ENCODE peak calls at places on chromosomes 2 and 18, in four cellular contexts. L, X, B and G are unnamed samples.

GRCh38 chr2:46528880-46529279 is 49.5 kb downstream of the TMEM247 start:
- DNase-seq in L (no peak), X (no peak), B (no peak), G (no peak)

GRCh38 chr2:199765646-199766045 is 85.3 kb downstream of the FTCDNL1 start:
- DNase-seq in L (no peak), X (no peak), B (no peak), G (no peak)

GRCh38 chr18:21053127-21053526 is 58.5 kb downstream of the ROCK1 start:
- DNase-seq in L (no peak), X (peak), B (no peak), G (no peak)

GRCh38 chr18:52588916-52589315 is 248.9 kb downstream of the DCC start:
- DNase-seq in L (no peak), X (peak), B (no peak), G (no peak)

GRCh38 chr2:205811387-205811786 is 129.1 kb downstream of the NRP2 start:
- DNase-seq in L (no peak), X (peak), B (no peak), G (no peak)

GRCh38 chr2:147198651-147199171 is 646.1 kb upstream of the ACVR2A start:
- DNase-seq in L (no peak), X (no peak), B (no peak), G (no peak)

GRCh38 chr18:33802955-33803354 is 224.9 kb downstream of the ASXL3 start:
- DNase-seq in L (no peak), X (no peak), B (no peak), G (no peak)

GRCh38 chr18:3595282-3596273 is 145.6 kb downstream of the TGIF1 start:
- DNase-seq in L (peak), X (peak), B (peak), G (peak)

GRCh38 chr18:44732604-44733003 is 51.9 kb downstream of the SETBP1 start:
- DNase-seq in L (no peak), X (no peak), B (no peak), G (no peak)

GRCh38 chr2:236305964-236306605 is 41.9 kb upstream of the ASB18 start:
- DNase-seq in L (no peak), X (no peak), B (no peak), G (no peak)

GRCh38 chr2:236311286-236311685 is 47.1 kb upstream of the ASB18 start:
- DNase-seq in L (no peak), X (no peak), B (no peak), G (no peak)

GRCh38 chr2:236306825-236307540 is 42.8 kb upstream of the ASB18 start:
- DNase-seq in L (no peak), X (no peak), B (no peak), G (no peak)

GRCh38 chr2:236308855-236309668 is 44.9 kb upstream of the ASB18 start:
- DNase-seq in L (no peak), X (no peak), B (no peak), G (no peak)

DNA sequence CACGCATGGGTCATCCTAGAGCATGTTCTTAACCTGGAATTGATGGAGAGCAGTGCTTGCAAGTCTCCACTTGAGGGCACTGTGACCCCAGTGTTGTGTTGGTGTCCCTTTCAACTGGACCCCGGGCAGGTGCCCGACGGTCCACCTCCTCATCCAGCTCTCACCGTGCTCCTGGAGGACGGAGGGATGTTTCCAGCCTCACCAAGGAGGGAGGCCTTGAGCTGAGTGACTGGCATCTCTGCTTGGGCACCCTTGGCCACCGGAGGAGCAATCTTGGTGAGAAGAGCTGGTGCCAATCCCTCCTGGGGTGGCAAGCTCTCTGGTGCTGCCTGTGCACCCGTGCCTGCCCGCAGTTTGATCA is 45.4 kb upstream of the ASB18 start:
- DNase-seq in L (peak), X (no peak), B (peak), G (no peak)
- TF ChIP-seq FOS in L (no peak), X (no peak), B (no peak), G (no peak)

GRCh38 chr18:7633171-7633570 is 66.1 kb downstream of the PTPRM start:
- DNase-seq in L (no peak), X (no peak), B (no peak), G (no peak)

GRCh38 chr18:7630731-7631442 is 63.8 kb downstream of the PTPRM start:
- DNase-seq in L (no peak), X (no peak), B (no peak), G (no peak)

GRCh38 chr18:7629416-7629815 is 62.3 kb downstream of the PTPRM start:
- DNase-seq in L (no peak), X (no peak), B (no peak), G (peak)

GRCh38 chr18:7635948-7636347 is 68.8 kb downstream of the PTPRM start:
- DNase-seq in L (no peak), X (no peak), B (no peak), G (no peak)

DNA sequence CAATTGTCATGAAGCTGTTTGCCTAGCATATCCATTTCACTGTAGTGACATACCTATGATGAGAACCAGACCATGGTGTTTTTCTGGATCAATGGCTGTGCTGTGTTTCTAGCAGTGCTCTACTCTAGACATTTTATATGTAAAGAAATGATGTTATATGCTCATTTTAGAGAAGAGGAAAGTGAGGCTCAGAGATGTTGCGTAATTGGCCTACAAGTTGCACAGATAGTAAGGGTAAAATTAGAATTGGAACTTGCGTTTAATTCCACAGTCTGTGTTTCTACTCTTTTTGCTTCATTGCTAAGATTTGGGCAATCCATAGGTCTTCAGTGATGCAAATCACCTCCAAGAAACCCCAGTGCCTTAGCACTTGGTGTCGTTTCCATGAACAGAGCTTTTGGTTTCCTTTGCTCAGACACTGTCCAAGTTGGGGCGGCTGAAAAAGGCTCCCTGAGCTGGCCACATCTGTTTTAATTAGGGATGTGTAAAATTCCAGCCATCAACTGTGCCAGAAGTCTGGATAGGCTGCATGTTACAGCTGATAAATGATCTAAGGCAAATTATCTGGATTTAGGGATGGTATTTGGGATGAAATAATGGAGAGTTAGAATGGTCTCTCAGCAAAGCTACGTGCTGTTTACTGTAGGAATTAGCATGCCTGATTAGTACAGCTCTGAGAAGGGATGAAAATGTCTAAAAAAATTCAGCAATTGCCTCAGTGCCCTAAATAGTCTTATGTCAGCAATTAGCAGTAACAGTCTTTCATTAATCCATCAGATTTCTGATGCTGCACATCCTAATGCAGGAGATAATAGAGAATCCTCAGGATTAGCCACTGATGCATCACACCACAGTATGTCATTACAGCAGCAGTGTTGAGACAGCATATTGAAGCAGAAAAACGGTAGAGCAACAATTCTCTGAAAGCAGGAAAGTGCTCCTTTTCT is 65.3 kb downstream of the PTPRM start:
- DNase-seq in L (no peak), X (no peak), B (no peak), G (no peak)
- TF ChIP-seq FOS in L (no peak), X (no peak), B (no peak), G (no peak)

DNA sequence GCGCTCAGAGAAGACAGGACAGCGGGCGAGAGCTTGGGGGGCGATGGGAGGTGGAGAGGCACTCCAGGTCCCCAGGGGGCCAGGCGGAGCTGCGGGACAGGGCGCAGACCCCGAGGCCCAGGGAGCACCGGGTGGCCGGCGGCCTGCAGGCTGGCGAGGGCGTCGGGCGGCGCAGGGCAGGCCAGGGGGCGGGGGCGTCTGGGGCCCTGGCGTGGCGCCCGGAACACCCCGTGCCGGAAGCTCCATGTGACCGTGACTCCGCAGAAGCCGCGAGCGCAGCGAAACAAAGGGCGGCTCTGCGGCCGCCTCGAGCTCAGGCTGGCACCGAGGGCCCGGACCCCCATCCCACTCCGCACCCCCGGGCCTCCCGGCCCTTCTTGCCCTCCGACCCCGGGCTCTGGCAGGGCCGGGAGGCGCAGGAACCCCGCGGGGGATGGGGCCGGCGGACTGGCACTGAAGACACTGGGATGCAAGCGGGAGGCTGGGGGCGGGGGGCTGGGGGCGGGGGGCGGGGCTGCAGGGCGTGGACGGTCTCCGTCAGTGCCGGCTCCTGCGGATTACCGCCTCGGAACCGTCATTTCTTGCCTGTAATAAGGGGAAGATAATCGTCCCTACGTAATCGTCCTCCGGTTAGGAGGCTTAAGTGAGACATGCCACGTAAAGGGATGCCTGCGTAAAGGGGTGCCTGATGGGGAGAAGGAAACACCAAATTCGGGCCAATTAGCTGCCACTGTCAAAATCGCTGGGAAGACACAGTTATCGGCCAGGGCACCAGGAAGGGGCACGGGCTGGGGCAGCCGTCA is 19.2 kb downstream of the SH2D6 start:
- DNase-seq in L (peak), X (peak), B (peak), G (no peak)
- TF ChIP-seq FOS in L (no peak), X (peak), B (no peak), G (no peak)

GRCh38 chr18:79912994-79913831 is 38.2 kb downstream of the SLC66A2 start:
- DNase-seq in L (no peak), X (no peak), B (no peak), G (no peak)
- TF ChIP-seq FOS in L (no peak), X (no peak), B (no peak), G (no peak)

GRCh38 chr2:127386246-127386645 is 1.5 kb downstream of the MAP3K2 start:
- DNase-seq in L (no peak), X (no peak), B (no peak), G (no peak)

GRCh38 chr2:127387655-127388422 is at the start of gene MAP3K2:
- DNase-seq in L (peak), X (peak), B (peak), G (peak)

GRCh38 chr2:127386764-127387654 is 766 bp downstream of the MAP3K2 start:
- DNase-seq in L (peak), X (peak), B (peak), G (no peak)

GRCh38 chr2:127389778-127390435 is 2.1 kb upstream of the MAP3K2 start:
- DNase-seq in L (no peak), X (no peak), B (no peak), G (no peak)

GRCh38 chr2:127388423-127389164 is 819 bp upstream of the MAP3K2 start:
- DNase-seq in L (no peak), X (peak), B (no peak), G (no peak)
- TF ChIP-seq FOS in L (no peak), X (no peak), B (no peak), G (no peak)

GRCh38 chr2:215441560-215442391 is 5.9 kb upstream of the FN1 start:
- DNase-seq in L (no peak), X (no peak), B (no peak), G (no peak)

GRCh38 chr2:215439980-215440512 is 4.2 kb upstream of the FN1 start:
- DNase-seq in L (no peak), X (no peak), B (no peak), G (no peak)

GRCh38 chr2:215447056-215447455 is 11.2 kb upstream of the FN1 start:
- DNase-seq in L (no peak), X (peak), B (no peak), G (no peak)

GRCh38 chr2:215439404-215439803 is 3.5 kb upstream of the FN1 start:
- DNase-seq in L (no peak), X (no peak), B (no peak), G (no peak)

GRCh38 chr2:215442392-215442787 is 6.5 kb upstream of the FN1 start:
- DNase-seq in L (peak), X (no peak), B (no peak), G (no peak)
- TF ChIP-seq FOS in L (no peak), X (no peak), B (no peak), G (no peak)